ENCODE peak calls at places on chromosome 1, in four cellular contexts. V is endodermal cell, Y is brain microvascular endothelial cell, N is HCT116. Z is an unnamed sample.

GRCh38 chr1:78301141-78301540 is 189.6 kb upstream of the PTGFR start:
- DNase-seq in V (no peak), Y (no peak), N (no peak), Z (no peak)

GRCh38 chr1:17587693-17588047 is 48.2 kb downstream of the ARHGEF10L start:
- DNase-seq in V (peak), Y (peak), N (no peak), Z (peak)

GRCh38 chr1:116134178-116134773 is 23.1 kb downstream of the MAB21L3 start:
- DNase-seq in V (no peak), Y (no peak), N (peak), Z (no peak)

GRCh38 chr1:228096416-228097332 is 6.5 kb downstream of the C1orf35 start:
- DNase-seq in V (peak), Y (no peak), N (no peak), Z (no peak)

GRCh38 chr1:33327587-33328325 is 6.9 kb upstream of the A3GALT2 start:
- DNase-seq in V (no peak), Y (peak), N (no peak), Z (peak)

GRCh38 chr1:12618661-12619395 is 818 bp upstream of the DHRS3 start:
- DNase-seq in V (peak), Y (peak), N (peak), Z (peak)

GRCh38 chr1:154971341-154971998 is 923 bp upstream of the SHC1 start:
- DNase-seq in V (no peak), Y (peak), N (no peak), Z (no peak)

GRCh38 chr1:153608089-153608672 is 4.8 kb downstream of the S100A16 start:
- DNase-seq in V (peak), Y (peak), N (no peak), Z (no peak)

GRCh38 chr1:11058595-11059165 is 1.1 kb downstream of the SRM start:
- DNase-seq in V (no peak), Y (no peak), N (no peak), Z (no peak)

DNA sequence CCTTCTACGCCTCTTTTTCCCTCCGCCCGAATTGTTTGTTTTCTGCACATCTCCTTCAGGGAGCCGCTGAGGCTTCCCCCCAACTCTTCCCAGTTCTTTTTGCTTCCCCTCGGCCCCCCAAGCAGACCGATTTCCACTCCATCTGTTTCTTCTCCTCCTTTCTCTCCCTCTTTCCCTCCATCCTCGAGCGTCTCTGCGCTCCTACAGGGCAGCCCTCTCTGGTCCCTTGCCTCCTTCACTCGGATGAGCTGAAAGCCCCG is 311 bp downstream of the LHX9 start:
- DNase-seq in V (no peak), Y (no peak), N (no peak), Z (no peak)
- H3K4me3 ChIP-seq in V (peak), Y (no peak), N (no peak), Z (no peak)

DNA sequence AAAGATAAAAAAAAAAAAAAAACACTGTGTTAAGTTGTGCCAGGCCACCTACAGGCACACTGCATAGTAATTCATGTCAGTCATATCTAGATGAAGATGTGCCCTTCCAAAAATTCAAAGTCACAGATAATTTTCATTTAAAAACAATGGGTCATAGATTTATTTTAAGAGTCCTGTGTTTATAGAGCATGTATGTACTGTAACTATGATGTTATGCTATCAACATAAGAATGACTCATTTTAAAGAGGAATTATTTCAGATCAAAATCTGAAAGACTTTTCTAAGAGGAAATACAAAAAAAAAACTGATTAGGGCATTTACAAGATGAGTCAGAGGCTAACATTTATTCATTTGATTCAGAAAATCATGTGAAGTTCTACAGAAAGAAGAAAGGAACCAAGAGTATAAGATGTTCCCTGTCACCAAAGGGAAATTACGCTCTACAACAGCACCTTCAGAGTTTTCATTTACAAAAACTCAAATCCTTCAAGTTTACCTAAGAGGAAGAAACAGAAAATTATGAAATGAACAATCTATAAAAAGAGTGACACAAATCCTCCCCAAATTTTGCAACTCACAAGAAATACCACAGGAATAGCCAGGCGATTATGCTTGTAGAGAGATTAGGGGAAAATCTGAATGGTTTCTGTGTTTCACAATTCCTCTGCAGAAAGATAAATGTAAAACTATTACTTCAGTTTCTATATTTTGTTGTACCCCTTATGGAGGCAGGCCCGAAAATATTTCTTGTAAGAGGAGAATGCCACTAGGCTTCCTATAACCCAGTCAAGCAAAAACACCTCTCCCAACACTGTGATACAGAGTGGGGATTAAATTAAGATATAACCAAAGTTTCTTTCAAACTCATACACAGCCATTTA is 13.8 kb downstream of the TP53BP2 start:
- DNase-seq in V (no peak), Y (no peak), N (no peak), Z (peak)
- TF ChIP-seq CTCF in V (peak), Y (no peak), N (no peak), Z (no peak)

GRCh38 chr1:2233997-2234761 is 6.1 kb downstream of the SKI start:
- DNase-seq in V (no peak), Y (peak), N (no peak), Z (peak)
- H3K4me3 ChIP-seq in V (no peak), Y (peak), N (no peak), Z (peak)

GRCh38 chr1:100734716-100735115 is 15.2 kb downstream of the VCAM1 start:
- DNase-seq in V (no peak), Y (no peak), N (no peak), Z (peak)
- TF ChIP-seq CTCF in V (no peak), Y (no peak), N (no peak), Z (no peak)

DNA sequence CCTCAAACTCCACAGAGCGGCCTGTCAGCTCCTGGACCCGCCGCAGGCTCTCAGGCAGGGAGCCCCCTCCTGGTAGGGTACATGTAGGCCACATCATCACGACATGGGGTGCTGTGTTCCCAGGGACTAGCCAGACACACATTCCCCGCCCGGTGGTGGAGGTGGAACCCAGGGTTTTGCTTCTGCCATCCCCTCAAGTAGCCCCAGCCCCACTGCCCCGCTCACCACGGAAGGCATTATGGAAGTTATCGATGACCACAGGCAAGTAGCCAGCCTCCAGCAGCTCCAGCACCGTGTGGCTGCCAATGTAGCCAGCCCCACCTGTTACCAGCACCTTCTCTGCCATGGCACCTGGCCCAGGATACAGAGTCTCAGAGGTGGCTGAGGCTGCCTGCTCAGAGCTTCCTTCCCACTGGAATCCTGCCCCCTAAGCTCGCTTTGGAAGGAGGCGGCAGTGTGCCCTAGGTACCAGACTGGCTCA is 1.9 kb downstream of the GALE start:
- DNase-seq in V (peak), Y (no peak), N (no peak), Z (no peak)
- H3K4me3 ChIP-seq in V (peak), Y (no peak), N (peak), Z (no peak)

GRCh38 chr1:27391511-27392095 is 819 bp upstream of the GPR3 start:
- DNase-seq in V (peak), Y (no peak), N (peak), Z (no peak)

GRCh38 chr1:27393641-27394281 is 1.3 kb downstream of the GPR3 start:
- DNase-seq in V (peak), Y (no peak), N (no peak), Z (no peak)

GRCh38 chr1:27394282-27394658 is 1.8 kb downstream of the GPR3 start:
- DNase-seq in V (no peak), Y (no peak), N (no peak), Z (no peak)

GRCh38 chr1:27392096-27392777 is at the start of gene GPR3:
- DNase-seq in V (peak), Y (peak), N (peak), Z (peak)

DNA sequence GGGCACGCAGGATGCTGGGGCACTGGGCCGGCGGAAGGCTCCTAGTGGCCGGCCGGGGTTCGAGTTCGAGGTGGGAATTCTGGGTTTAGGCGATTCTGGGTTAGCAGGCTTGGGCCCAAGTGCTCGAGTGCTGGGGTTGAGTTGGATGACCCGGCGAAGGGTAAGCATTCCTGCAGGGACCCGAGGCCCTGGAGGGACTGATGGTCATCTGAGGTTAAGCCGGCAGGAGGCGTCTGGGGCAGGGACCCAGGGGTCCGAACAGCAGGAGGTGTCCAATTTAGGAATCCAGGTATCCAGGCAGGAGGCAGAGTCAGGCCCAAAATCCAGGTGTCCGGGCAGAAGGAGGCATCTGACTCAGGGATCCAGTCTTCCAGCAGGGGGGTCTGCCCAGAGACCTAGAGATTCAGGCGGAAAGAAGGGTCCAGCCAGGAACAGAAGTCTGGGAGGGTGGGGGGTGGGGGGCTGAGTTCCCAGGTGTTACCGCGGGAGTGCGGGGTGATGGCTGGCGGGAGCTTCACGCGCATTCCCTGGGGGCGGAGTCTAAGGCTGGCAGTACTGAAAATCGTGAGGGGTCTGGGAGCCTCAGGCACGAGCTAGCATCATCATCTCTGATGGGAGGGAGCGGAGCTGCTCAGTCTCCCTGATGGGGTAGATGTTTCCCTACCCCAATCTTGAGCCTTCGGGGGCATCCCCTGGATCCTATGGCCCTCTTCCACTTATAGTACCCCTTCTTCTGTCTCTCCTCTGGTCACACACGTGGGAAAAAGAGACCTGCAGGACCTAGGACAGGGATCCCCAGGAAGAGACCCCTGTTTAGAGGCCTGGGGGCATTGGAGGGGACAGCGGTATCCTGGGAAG is 585 bp downstream of the GPR3 start:
- DNase-seq in V (no peak), Y (no peak), N (no peak), Z (no peak)
- TF ChIP-seq CTCF in V (peak), Y (peak), N (peak), Z (peak)

GRCh38 chr1:202966006-202966904 is 802 bp downstream of the CYB5R1 start:
- DNase-seq in V (no peak), Y (no peak), N (no peak), Z (peak)

GRCh38 chr1:202967684-202968281 is 726 bp upstream of the CYB5R1 start:
- DNase-seq in V (no peak), Y (no peak), N (no peak), Z (peak)

GRCh38 chr1:202968895-202969295 is 1.8 kb upstream of the CYB5R1 start:
- DNase-seq in V (peak), Y (peak), N (peak), Z (peak)

GRCh38 chr1:202965441-202965821 is 1.6 kb downstream of the CYB5R1 start:
- DNase-seq in V (no peak), Y (no peak), N (no peak), Z (no peak)

DNA sequence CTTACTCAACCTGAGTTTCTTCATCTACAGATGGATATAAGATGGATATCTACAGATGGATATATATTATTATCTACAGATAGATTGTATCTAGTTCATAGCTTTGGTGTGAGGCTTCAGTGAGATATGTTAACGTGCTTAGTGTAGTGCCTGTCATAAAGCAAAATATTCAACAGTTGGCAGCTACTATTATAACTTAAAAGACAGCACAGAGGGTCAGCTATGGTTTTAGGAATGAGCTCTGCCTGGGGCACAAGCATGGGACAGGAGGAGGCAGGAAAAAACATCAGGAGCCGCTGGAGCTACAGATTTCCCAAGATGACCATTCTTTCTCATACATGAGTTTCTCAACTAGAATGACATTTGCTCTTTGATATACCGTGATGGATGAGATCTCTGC is 1.3 kb upstream of the CYB5R1 start:
- DNase-seq in V (no peak), Y (no peak), N (no peak), Z (no peak)
- H3K4me3 ChIP-seq in V (peak), Y (no peak), N (no peak), Z (no peak)

GRCh38 chr1:156123356-156124196 is 9.1 kb downstream of the LMNA start:
- DNase-seq in V (peak), Y (peak), N (peak), Z (peak)
- TF ChIP-seq CTCF in V (peak), Y (peak), N (no peak), Z (peak)